ENCODE peak calls at places on chromosomes 6 and 20, in nine cellular contexts. D, G, U, F, S, Z, R, N and X are unnamed samples.

GRCh38 chr6:131924881-131925474 is 26.2 kb downstream of the CCN2 start:
- DNase-seq in D (no peak), G (no peak), U (no peak), F (no peak), S (no peak), Z (peak; percentile 59), R (no peak), N (peak; percentile 45), X (no peak)

GRCh38 chr20:16175322-16175721 is 397.9 kb downstream of the KIF16B start:
- DNase-seq in D (no peak), G (no peak), U (no peak), F (no peak), S (no peak), Z (no peak), R (no peak), N (no peak), X (no peak)

GRCh38 chr6:33407132-33407718 is 3.6 kb upstream of the PHF1 start:
- DNase-seq in D (no peak), G (no peak), U (no peak), F (no peak), S (peak; percentile 30), Z (peak; percentile 63), R (no peak), N (peak; percentile 40), X (no peak)

GRCh38 chr6:6201200-6201599 is 119.3 kb downstream of the F13A1 start:
- DNase-seq in D (no peak), G (no peak), U (peak; percentile 10), F (no peak), S (no peak), Z (no peak), R (no peak), N (no peak), X (no peak)

GRCh38 chr20:50418890-50419642 is 91.1 kb upstream of the PTPN1 start:
- DNase-seq in D (peak; percentile 60), G (no peak), U (no peak), F (peak; percentile 66), S (peak; percentile 37), Z (no peak), R (no peak), N (no peak), X (peak; percentile 73)

GRCh38 chr6:167952512-167952859 is 45.0 kb upstream of the KIF25 start:
- DNase-seq in D (no peak), G (no peak), U (no peak), F (no peak), S (no peak), Z (peak; percentile 40), R (no peak), N (no peak), X (no peak)

GRCh38 chr6:137903933-137904821 is 37.1 kb downstream of the TNFAIP3 start:
- DNase-seq in D (no peak), G (no peak), U (peak; percentile 71), F (no peak), S (peak; percentile 73), Z (peak; percentile 83), R (no peak), N (peak; percentile 72), X (no peak)

GRCh38 chr20:63628246-63628975 is 1.5 kb upstream of the GMEB2 start:
- DNase-seq in D (peak; percentile 49), G (no peak), U (peak; percentile 78), F (no peak), S (peak; percentile 92), Z (peak; percentile 85), R (peak; percentile 85), N (peak; percentile 60), X (peak; percentile 71)

GRCh38 chr20:20065366-20065765 is 13.0 kb downstream of the CFAP61 start:
- DNase-seq in D (no peak), G (no peak), U (no peak), F (no peak), S (no peak), Z (no peak), R (no peak), N (no peak), X (no peak)

GRCh38 chr20:19758888-19759331 is 852 bp downstream of the RIN2 start:
- DNase-seq in D (peak; percentile 55), G (peak; percentile 66), U (no peak), F (no peak), S (no peak), Z (peak; percentile 48), R (peak; percentile 72), N (peak; percentile 31), X (peak; percentile 77)

GRCh38 chr6:138419766-138420165 is 15.7 kb downstream of the HEBP2 start:
- DNase-seq in D (no peak), G (no peak), U (no peak), F (no peak), S (no peak), Z (no peak), R (no peak), N (no peak), X (no peak)

GRCh38 chr6:90179190-90180169 is 117.2 kb downstream of the BACH2 start:
- DNase-seq in D (no peak), G (no peak), U (no peak), F (no peak), S (no peak), Z (no peak), R (no peak), N (no peak), X (no peak)

GRCh38 chr6:44074383-44075136 is 52.7 kb downstream of the MRPL14 start:
- DNase-seq in D (peak; percentile 81), G (peak; percentile 65), U (peak; percentile 78), F (no peak), S (peak; percentile 64), Z (peak; percentile 74), R (peak; percentile 87), N (peak; percentile 68), X (peak; percentile 83)

DNA sequence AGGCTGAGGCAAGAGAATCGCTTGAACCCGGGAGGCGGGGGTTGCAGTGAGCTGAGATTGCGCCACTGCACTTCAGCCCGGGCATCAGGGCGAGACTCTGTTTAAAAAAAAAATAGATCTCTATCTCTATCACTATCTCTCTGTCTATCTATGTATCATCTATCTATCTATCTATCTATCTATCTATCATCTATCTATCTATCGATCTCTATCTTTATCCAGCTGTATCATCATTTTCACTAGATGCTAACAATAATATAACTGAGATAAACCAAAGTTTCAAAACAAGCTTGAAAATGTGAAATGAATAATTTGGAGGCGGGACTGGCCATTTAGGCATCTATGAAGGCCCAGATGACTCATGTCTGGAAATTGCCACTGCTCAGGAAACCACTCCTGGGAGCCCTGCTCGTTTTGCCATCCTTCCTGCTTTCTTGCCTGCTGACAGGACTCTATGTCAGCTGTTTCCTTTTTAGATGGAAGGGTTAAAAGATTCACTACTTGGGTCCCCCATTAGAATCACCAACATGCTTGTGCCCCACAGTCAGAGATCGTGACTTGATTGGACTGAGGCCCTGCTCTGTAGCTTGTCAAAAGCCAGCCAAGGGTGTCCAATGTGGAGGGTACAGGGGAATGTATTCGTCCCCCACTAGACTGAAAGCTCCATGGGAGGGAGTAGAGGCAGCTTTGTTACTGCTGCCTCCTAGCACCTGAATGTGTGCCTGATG is 61.7 kb downstream of the UTRN start:
- DNase-seq in D (no peak), G (no peak), U (no peak), F (no peak), S (no peak), Z (peak; percentile 86), R (peak; percentile 80), N (peak; percentile 87), X (no peak)
- H3K4me3 ChIP-seq in D (no peak overlapping the region), G (no peak overlapping the region), U (no peak overlapping the region), F (peak overlapping the region; percentile 10), S (no peak overlapping the region), Z (no peak overlapping the region), R (no peak overlapping the region), N (no peak overlapping the region), X (no peak overlapping the region)

GRCh38 chr6:31587791-31588777 is 2.0 kb downstream of the LST1 start:
- DNase-seq in D (no peak), G (no peak), U (no peak), F (no peak), S (peak; percentile 32), Z (no peak), R (no peak), N (no peak), X (no peak)

GRCh38 chr6:31588871-31589650 is 3.0 kb downstream of the LST1 start:
- DNase-seq in D (no peak), G (no peak), U (no peak), F (no peak), S (peak; percentile 26), Z (no peak), R (no peak), N (no peak), X (peak; percentile 48)

GRCh38 chr6:31586596-31586995 is 519 bp downstream of the LST1 start:
- DNase-seq in D (no peak), G (no peak), U (no peak), F (no peak), S (peak; percentile 97), Z (no peak), R (no peak), N (no peak), X (no peak)

GRCh38 chr6:31597006-31597405 is 4.2 kb upstream of the NCR3 start:
- DNase-seq in D (no peak), G (no peak), U (no peak), F (no peak), S (peak; percentile 67), Z (peak; percentile 37), R (no peak), N (peak; percentile 3), X (peak; percentile 50)

GRCh38 chr6:31592396-31592771 is 422 bp downstream of the NCR3 start:
- DNase-seq in D (no peak), G (no peak), U (no peak), F (no peak), S (no peak), Z (no peak), R (no peak), N (no peak), X (no peak)
- H3K4me3 ChIP-seq in D (no peak overlapping the region), G (no peak overlapping the region), U (no peak overlapping the region), F (no peak overlapping the region), S (no peak overlapping the region), Z (no peak overlapping the region), R (no peak overlapping the region), N (no peak overlapping the region), X (no peak overlapping the region)

DNA sequence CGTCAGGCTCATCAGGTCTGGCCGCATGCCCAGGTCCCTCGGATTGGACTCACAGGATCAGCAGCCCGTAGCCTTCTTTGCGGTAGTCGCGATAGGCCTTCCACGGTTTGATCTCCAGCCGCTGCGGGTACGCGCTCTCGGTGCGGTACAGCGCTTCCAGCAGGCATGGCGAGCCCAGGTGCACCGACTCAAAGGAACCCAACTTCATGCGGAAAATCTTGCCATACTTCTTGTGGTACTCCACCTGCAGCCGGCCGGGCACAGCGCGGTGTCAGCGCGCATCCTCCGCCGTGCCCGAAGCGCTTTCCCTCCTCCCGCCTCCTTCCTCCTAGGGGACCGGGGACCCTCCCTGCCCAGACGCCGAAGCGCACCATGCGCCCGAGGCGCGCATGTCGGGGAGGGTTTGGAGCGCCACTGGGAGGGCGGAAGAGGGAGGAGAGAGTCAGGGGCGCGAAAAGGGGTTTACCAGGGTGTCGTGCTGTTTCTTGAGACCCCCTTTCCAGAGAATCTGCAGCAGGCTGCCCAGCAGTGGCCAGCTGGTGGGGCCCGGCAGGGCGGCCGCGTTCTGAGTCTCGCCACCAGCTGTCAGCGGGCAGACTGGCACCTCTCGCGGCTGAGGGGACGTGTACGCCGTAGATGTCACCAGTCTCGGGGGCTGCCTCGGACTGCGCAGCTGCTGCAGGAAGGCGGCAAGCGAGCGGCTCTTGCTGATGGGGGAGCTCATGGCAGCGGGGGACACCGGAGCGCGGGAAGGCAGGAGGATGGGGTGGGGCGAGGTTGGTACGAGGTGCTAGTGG is 732 bp downstream of the CYP24A1 start:
- DNase-seq in D (no peak), G (no peak), U (peak; percentile 12), F (no peak), S (no peak), Z (peak; percentile 31), R (no peak), N (peak; percentile 46), X (no peak)
- H3K4me3 ChIP-seq in D (no peak overlapping the region), G (no peak overlapping the region), U (no peak overlapping the region), F (peak overlapping the region; percentile 59), S (no peak overlapping the region), Z (peak overlapping the region; percentile 10), R (no peak overlapping the region), N (no peak overlapping the region), X (no peak overlapping the region)

GRCh38 chr20:61732511-61733210 is 333.0 kb downstream of the TAF4 start:
- DNase-seq in D (no peak), G (no peak), U (no peak), F (no peak), S (no peak), Z (no peak), R (no peak), N (no peak), X (no peak)
- H3K4me3 ChIP-seq in D (no peak overlapping the region), G (no peak overlapping the region), U (no peak overlapping the region), F (no peak overlapping the region), S (no peak overlapping the region), Z (no peak overlapping the region), R (no peak overlapping the region), N (no peak overlapping the region), X (no peak overlapping the region)